ENCODE peak calls at places on chromosomes 5 and 9, in four cellular contexts. M is ELR; J is activated CD8-positive, alpha-beta memory T cell treated with anti-CD3 and anti-CD28 coated beads, Interleukin-2, amount 50 U/mL, for 48 hours; H is COR-L47. B is an unnamed sample.
A peak's percentile ranks its signal among the peaks of the same experiment; 100 is the strongest.

GRCh38 chr5:145589063-145589462 is 246.1 kb downstream of the PRELID2 start:
- DNase-seq in M (peak; percentile 19), H (no peak), J (no peak), B (no peak)

GRCh38 chr9:21434202-21435014 is 5.8 kb upstream of the IFNA1 start:
- DNase-seq in M (peak; percentile 85), J (no peak), H (peak; percentile 67), B (peak; percentile 70)

GRCh38 chr5:37738057-37738691 is 101.7 kb downstream of the GDNF start:
- DNase-seq in J (no peak), H (no peak), M (peak; percentile 100), B (peak; percentile 91)

GRCh38 chr9:136945333-136946227 is 537 bp downstream of the C8G start:
- DNase-seq in J (no peak), M (no peak), H (no peak), B (no peak)

GRCh38 chr5:157539623-157540022 is 36.0 kb downstream of the ADAM19 start:
- DNase-seq in J (no peak), M (no peak), H (no peak), B (no peak)

GRCh38 chr5:57509501-57510260 is 27.1 kb upstream of the ACTBL2 start:
- DNase-seq in J (no peak), H (no peak), M (no peak), B (no peak)

GRCh38 chr9:19232830-19233194 is 2.3 kb downstream of the DENND4C start:
- DNase-seq in M (peak; percentile 25), H (peak; percentile 0), J (no peak), B (peak; percentile 25)

GRCh38 chr9:113131689-113132151 is 19.1 kb upstream of the SLC31A2 start:
- DNase-seq in M (peak; percentile 33), J (no peak), H (no peak), B (no peak)

GRCh38 chr5:60404171-60404570 is 295.8 kb downstream of the DEPDC1B start:
- DNase-seq in M (no peak), H (no peak), J (no peak), B (peak; percentile 25)

GRCh38 chr5:146965781-146966659 is 87.5 kb upstream of the PPP2R2B start:
- DNase-seq in J (no peak), M (peak; percentile 76), H (peak; percentile 64), B (peak; percentile 62)

GRCh38 chr5:88732181-88732633 is 150.8 kb downstream of the MEF2C start:
- DNase-seq in H (no peak), J (no peak), M (no peak), B (no peak)

GRCh38 chr5:7995688-7996294 is 126.8 kb downstream of the MTRR start:
- DNase-seq in M (no peak), H (no peak), J (no peak), B (no peak)

GRCh38 chr5:149561848-149562247 is 10.6 kb upstream of the CSNK1A1 start:
- DNase-seq in J (no peak), M (peak; percentile 99), H (no peak), B (peak; percentile 98)

GRCh38 chr9:135583686-135584011 is 22.1 kb downstream of the PAEP start:
- DNase-seq in H (no peak), J (no peak), M (no peak), B (no peak)